ENCODE peak calls at places on chromosomes 5 and 9, in nine cellular contexts. I is NCI-H1092 treated with DMSO at 0.1 percent for 48 hours; P is renal cortical epithelial cell; V is EL; E is nephron progenitor cell; B is CD4-positive, alpha-beta T cell; M is AG09309; C is islet precursor cell; Y is NCI-H187. H is an unnamed sample.
A peak's percentile ranks its signal among the peaks of the same experiment; 100 is the strongest.

GRCh38 chr9:18351216-18351615 is 122.7 kb upstream of the ADAMTSL1 start:
- DNase-seq in V (no peak), P (peak; percentile 92), B (no peak), M (no peak), Y (no peak), I (no peak), E (no peak), C (no peak), H (no peak)

GRCh38 chr5:111551120-111551519 is 38.8 kb upstream of the STARD4 start:
- DNase-seq in I (no peak), C (no peak), P (no peak), M (no peak), E (no peak), Y (no peak), V (no peak), B (no peak), H (no peak)

GRCh38 chr9:72315089-72315509 is 49.9 kb downstream of the ZFAND5 start:
- DNase-seq in C (no peak), E (peak; percentile 10), V (peak; percentile 26), I (peak; percentile 65), Y (no peak), P (peak; percentile 98), M (peak; percentile 27), B (no peak), H (peak; percentile 64)

GRCh38 chr9:18869725-18870124 is 163.3 kb downstream of the SAXO1 start:
- DNase-seq in B (no peak), V (no peak), Y (no peak), I (no peak), P (no peak), M (no peak), C (no peak), E (no peak), H (no peak)

GRCh38 chr9:105142406-105143092 is 101.9 kb upstream of the SLC44A1 start:
- DNase-seq in B (no peak), Y (no peak), C (no peak), I (no peak), V (no peak), M (peak; percentile 52), E (no peak), P (no peak), H (no peak)

GRCh38 chr9:133125706-133126696 is 5.0 kb upstream of the RALGDS start:
- DNase-seq in V (peak; percentile 44), B (no peak), P (peak; percentile 73), M (no peak), I (no peak), Y (no peak), C (no peak), E (no peak), H (no peak)

GRCh38 chr5:181245427-181246275 is 1.9 kb upstream of the RACK1 start:
- DNase-seq in B (no peak), E (no peak), Y (no peak), I (no peak), V (no peak), P (no peak), C (no peak), M (no peak), H (no peak)

GRCh38 chr5:130795037-130795436 is 370.0 kb downstream of the HINT1 start:
- DNase-seq in M (no peak), C (no peak), I (no peak), B (no peak), Y (no peak), V (no peak), P (no peak), E (no peak), H (no peak)

GRCh38 chr9:125861405-125862063 is 114.4 kb downstream of the PBX3 start:
- DNase-seq in B (no peak), V (peak; percentile 44), P (no peak), M (no peak), C (no peak), Y (no peak), I (no peak), E (no peak), H (no peak)

GRCh38 chr9:90099262-90099982 is 494.6 kb downstream of the GADD45G start:
- DNase-seq in P (peak; percentile 39), V (no peak), I (peak; percentile 59), B (no peak), E (no peak), C (no peak), M (no peak), Y (no peak), H (peak; percentile 37)

GRCh38 chr9:124198948-124199347 is 58.8 kb upstream of the NEK6 start:
- DNase-seq in P (no peak), V (no peak), C (no peak), M (no peak), B (no peak), E (no peak), I (no peak), Y (no peak), H (no peak)

GRCh38 chr5:56496581-56497063 is 263.5 kb upstream of the ANKRD55 start:
- DNase-seq in B (no peak), Y (no peak), M (no peak), V (no peak), C (peak; percentile 68), I (peak; percentile 21), E (no peak), P (no peak), H (no peak)

GRCh38 chr5:122680623-122681350 is 94.1 kb upstream of the SNX2 start:
- DNase-seq in P (no peak), Y (no peak), C (no peak), M (no peak), E (no peak), V (no peak), I (no peak), B (no peak), H (no peak)

GRCh38 chr5:74289238-74289637 is 351.3 kb downstream of the ENC1 start:
- DNase-seq in E (no peak), V (no peak), Y (no peak), M (no peak), B (no peak), I (no peak), P (no peak), C (no peak), H (no peak)

GRCh38 chr5:114361724-114362196 is at the start of gene KCNN2:
- DNase-seq in C (peak; percentile 96), P (peak; percentile 38), E (peak; percentile 77), V (peak; percentile 82), M (no peak), B (no peak), I (peak; percentile 83), Y (peak; percentile 67), H (peak; percentile 90)

GRCh38 chr5:13350754-13351153 is 593.7 kb downstream of the DNAH5 start:
- DNase-seq in E (no peak), C (no peak), I (no peak), Y (no peak), V (no peak), M (no peak), P (peak; percentile 75), B (no peak), H (no peak)

GRCh38 chr5:141878186-141878770 is at the start of gene PCDH1:
- DNase-seq in C (peak; percentile 70), Y (peak; percentile 50), B (no peak), E (peak; percentile 65), V (peak; percentile 36), M (no peak), I (peak; percentile 42), P (no peak), H (peak; percentile 70)

GRCh38 chr9:127974002-127974768 is 6.6 kb downstream of the EEIG1 start:
- DNase-seq in B (no peak), Y (no peak), C (no peak), I (peak; percentile 91), E (no peak), M (no peak), P (no peak), V (no peak), H (no peak)

GRCh38 chr5:60943624-60944023 is 1.2 kb downstream of the ERCC8 start:
- DNase-seq in P (no peak), V (no peak), Y (no peak), C (no peak), B (no peak), M (no peak), I (no peak), E (no peak), H (no peak)

GRCh38 chr5:2906302-2907090 is 155.0 kb upstream of the IRX2 start:
- DNase-seq in E (no peak), Y (no peak), B (no peak), P (no peak), I (no peak), M (no peak), V (no peak), C (peak; percentile 26), H (no peak)

GRCh38 chr5:45826055-45826454 is 129.9 kb upstream of the HCN1 start:
- DNase-seq in P (no peak), I (no peak), E (no peak), C (no peak), Y (no peak), M (no peak), V (no peak), B (no peak), H (no peak)

GRCh38 chr9:126915281-126915816 is 767 bp downstream of the RALGPS1 start:
- DNase-seq in P (no peak), E (no peak), M (no peak), C (peak; percentile 81), B (peak; percentile 45), V (no peak), Y (no peak), I (peak; percentile 22), H (no peak)

GRCh38 chr9:134049236-134049635 is 18.6 kb downstream of the BRD3 start:
- DNase-seq in C (no peak), I (no peak), Y (no peak), E (no peak), B (no peak), P (no peak), M (no peak), V (no peak), H (no peak)

GRCh38 chr5:66361070-66361469 is 217.0 kb downstream of the SREK1 start:
- DNase-seq in I (no peak), Y (no peak), B (no peak), V (no peak), E (no peak), P (no peak), M (no peak), C (no peak), H (no peak)

GRCh38 chr9:95023217-95024003 is 294.1 kb downstream of the FANCC start:
- DNase-seq in M (peak; percentile 74), C (no peak), P (peak; percentile 99), Y (no peak), B (no peak), V (peak; percentile 90), I (peak; percentile 69), E (no peak), H (no peak)

GRCh38 chr5:5736007-5736406 is 313.5 kb downstream of the ICE1 start:
- DNase-seq in V (no peak), C (no peak), B (no peak), I (no peak), M (no peak), P (no peak), E (no peak), Y (no peak), H (no peak)

GRCh38 chr5:129172561-129172960 is 78.0 kb downstream of the ISOC1 start:
- DNase-seq in Y (no peak), P (peak; percentile 5), M (no peak), E (no peak), C (no peak), V (no peak), B (no peak), I (no peak), H (no peak)

GRCh38 chr5:93746406-93747056 is 5.1 kb upstream of the POU5F2 start:
- DNase-seq in B (no peak), P (no peak), M (no peak), I (no peak), V (peak; percentile 56), E (no peak), Y (no peak), C (no peak), H (no peak)

GRCh38 chr5:65034782-65035181 is 266.1 kb downstream of the CWC27 start:
- DNase-seq in V (no peak), Y (peak; percentile 65), P (no peak), C (no peak), I (peak; percentile 35), E (peak; percentile 21), M (no peak), B (no peak), H (peak; percentile 33)

GRCh38 chr5:147892696-147893296 is 13.5 kb downstream of the C5orf46 start:
- DNase-seq in I (no peak), E (no peak), M (no peak), P (no peak), Y (no peak), V (no peak), B (no peak), C (peak; percentile 92), H (no peak)

GRCh38 chr5:125695994-125696679 is 727.1 kb upstream of the GRAMD2B start:
- DNase-seq in P (no peak), Y (no peak), B (no peak), I (no peak), C (no peak), M (peak; percentile 24), E (no peak), V (no peak), H (no peak)

H was measured in D341Med.